ENCODE peak calls at places on chromosome 5, in six cellular contexts. One of them, this sample, is unnamed.

GRCh38 chr5:36755340-36755739 is 121.2 kb upstream of the NIPBL start:
- DNase-seq in GM23248: no peak
- DNase-seq in heart right ventricle: no peak
- DNase-seq in Karpas-422: no peak
- DNase-seq in astrocyte: no peak
- DNase-seq in adipocyte: no peak
- DNase-seq in this sample: no peak

GRCh38 chr5:95102080-95102479 is 182.8 kb downstream of the MCTP1 start:
- DNase-seq in GM23248: no peak
- DNase-seq in astrocyte: peak; percentile 6
- DNase-seq in adipocyte: no peak
- DNase-seq in Karpas-422: no peak
- DNase-seq in heart right ventricle: no peak
- DNase-seq in this sample: no peak

GRCh38 chr5:152246401-152246800 is 158.7 kb downstream of the NMUR2 start:
- DNase-seq in astrocyte: peak; percentile 1
- DNase-seq in Karpas-422: peak; percentile 63
- DNase-seq in heart right ventricle: peak; percentile 14
- DNase-seq in GM23248: peak; percentile 23
- DNase-seq in adipocyte: peak; percentile 32
- DNase-seq in this sample: no peak

GRCh38 chr5:131679911-131680310 is 44.9 kb upstream of the RAPGEF6 start:
- DNase-seq in Karpas-422: no peak
- DNase-seq in GM23248: peak; percentile 82
- DNase-seq in adipocyte: peak; percentile 85
- DNase-seq in astrocyte: peak; percentile 91
- DNase-seq in heart right ventricle: no peak
- DNase-seq in this sample: peak; percentile 68

GRCh38 chr5:144198386-144198785 is 27.7 kb downstream of the KCTD16 start:
- DNase-seq in adipocyte: peak; percentile 57
- DNase-seq in GM23248: peak; percentile 46
- DNase-seq in Karpas-422: no peak
- DNase-seq in astrocyte: peak; percentile 60
- DNase-seq in heart right ventricle: no peak
- DNase-seq in this sample: no peak

GRCh38 chr5:60487885-60488425 is 212.0 kb downstream of the DEPDC1B start:
- DNase-seq in astrocyte: no peak
- DNase-seq in adipocyte: peak; percentile 14
- DNase-seq in heart right ventricle: no peak
- DNase-seq in GM23248: peak; percentile 13
- DNase-seq in Karpas-422: no peak
- DNase-seq in this sample: no peak

GRCh38 chr5:136276946-136277345 is 84.0 kb upstream of the SMIM32 start:
- DNase-seq in adipocyte: no peak
- DNase-seq in Karpas-422: no peak
- DNase-seq in astrocyte: no peak
- DNase-seq in GM23248: peak; percentile 13
- DNase-seq in heart right ventricle: no peak
- DNase-seq in this sample: no peak

GRCh38 chr5:118405650-118406061 is 582.7 kb downstream of the DTWD2 start:
- DNase-seq in heart right ventricle: peak; percentile 17
- DNase-seq in adipocyte: no peak
- DNase-seq in astrocyte: no peak
- DNase-seq in GM23248: no peak
- DNase-seq in Karpas-422: no peak
- DNase-seq in this sample: no peak

DNA sequence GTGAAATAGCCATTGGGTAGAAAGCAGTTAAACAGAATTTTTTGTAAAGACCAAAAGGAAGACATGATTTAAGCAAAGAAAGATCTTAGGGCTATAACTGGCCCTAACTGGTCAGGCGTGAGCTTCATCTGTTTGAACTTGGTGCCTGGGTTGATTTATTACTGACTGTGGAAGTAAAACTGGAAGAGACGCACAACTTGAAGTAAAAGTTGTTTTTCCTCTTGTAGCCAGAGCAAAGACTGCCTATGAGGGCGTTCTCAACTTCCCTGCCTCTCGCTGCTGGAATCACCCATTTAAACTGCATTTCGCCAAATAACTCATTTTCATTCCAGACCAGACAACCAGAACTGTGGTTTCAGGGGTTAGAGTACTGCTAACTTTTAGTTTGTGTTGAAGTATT is 1.5 kb downstream of the THBS4 start:
- DNase-seq in adipocyte: no peak
- DNase-seq in Karpas-422: peak; percentile 64
- DNase-seq in GM23248: no peak
- DNase-seq in heart right ventricle: no peak
- DNase-seq in astrocyte: no peak
- DNase-seq in this sample: no peak
- H3K27me3 ChIP-seq in adipocyte: peaks cover 74% of the 10 kb centered on the region
- H3K27me3 ChIP-seq in Karpas-422: no peaks in the 10 kb centered on the region
- H3K27me3 ChIP-seq in GM23248: peaks cover 70% of the 10 kb centered on the region
- H3K27me3 ChIP-seq in heart right ventricle: peaks cover 11% of the 10 kb centered on the region
- H3K27me3 ChIP-seq in astrocyte: peaks cover 42% of the 10 kb centered on the region
- H3K27me3 ChIP-seq in this sample: peaks cover 20% of the 10 kb centered on the region

DNA sequence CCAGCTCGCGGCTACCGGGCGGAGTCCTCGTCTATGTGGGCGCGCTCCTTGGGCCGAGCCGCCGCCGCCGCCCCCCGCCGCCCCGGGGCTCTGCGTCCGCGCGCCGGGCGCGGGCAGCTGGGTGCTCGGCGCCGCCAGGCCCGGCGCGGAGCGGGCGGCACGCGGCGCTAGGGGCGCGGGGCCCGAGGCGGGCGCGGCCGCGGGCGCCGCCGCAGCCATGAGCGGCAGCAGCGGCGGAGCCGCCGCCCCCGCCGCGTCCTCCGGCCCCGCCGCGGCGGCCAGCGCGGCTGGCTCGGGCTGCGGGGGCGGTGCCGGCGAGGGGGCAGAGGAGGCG is 334 bp downstream of the TRIO start:
- DNase-seq in astrocyte: no peak
- DNase-seq in Karpas-422: no peak
- DNase-seq in adipocyte: no peak
- DNase-seq in heart right ventricle: no peak
- DNase-seq in GM23248: no peak
- DNase-seq in this sample: no peak
- H3K4me3 ChIP-seq in astrocyte: peak overlapping the region; percentile 94
- H3K4me3 ChIP-seq in Karpas-422: no peak overlapping the region
- H3K4me3 ChIP-seq in adipocyte: peak overlapping the region; percentile 98
- H3K4me3 ChIP-seq in heart right ventricle: peak overlapping the region; percentile 94
- H3K4me3 ChIP-seq in GM23248: peak overlapping the region; percentile 84
- H3K4me3 ChIP-seq in this sample: peak overlapping the region; percentile 96

GRCh38 chr5:1897816-1898450 is 15.2 kb upstream of the IRX4 start:
- DNase-seq in heart right ventricle: no peak
- DNase-seq in astrocyte: no peak
- DNase-seq in Karpas-422: no peak
- DNase-seq in adipocyte: no peak
- DNase-seq in GM23248: no peak
- DNase-seq in this sample: no peak

GRCh38 chr5:1899201-1899600 is 16.5 kb upstream of the IRX4 start:
- DNase-seq in GM23248: no peak
- DNase-seq in Karpas-422: no peak
- DNase-seq in astrocyte: no peak
- DNase-seq in adipocyte: no peak
- DNase-seq in heart right ventricle: no peak
- DNase-seq in this sample: no peak

GRCh38 chr5:1895771-1896420 is 13.2 kb upstream of the IRX4 start:
- DNase-seq in astrocyte: no peak
- DNase-seq in heart right ventricle: no peak
- DNase-seq in Karpas-422: no peak
- DNase-seq in adipocyte: no peak
- DNase-seq in GM23248: no peak
- DNase-seq in this sample: no peak

GRCh38 chr5:1896602-1897376 is 14.1 kb upstream of the IRX4 start:
- DNase-seq in heart right ventricle: no peak
- DNase-seq in Karpas-422: no peak
- DNase-seq in astrocyte: no peak
- DNase-seq in adipocyte: no peak
- DNase-seq in GM23248: no peak
- DNase-seq in this sample: no peak

DNA sequence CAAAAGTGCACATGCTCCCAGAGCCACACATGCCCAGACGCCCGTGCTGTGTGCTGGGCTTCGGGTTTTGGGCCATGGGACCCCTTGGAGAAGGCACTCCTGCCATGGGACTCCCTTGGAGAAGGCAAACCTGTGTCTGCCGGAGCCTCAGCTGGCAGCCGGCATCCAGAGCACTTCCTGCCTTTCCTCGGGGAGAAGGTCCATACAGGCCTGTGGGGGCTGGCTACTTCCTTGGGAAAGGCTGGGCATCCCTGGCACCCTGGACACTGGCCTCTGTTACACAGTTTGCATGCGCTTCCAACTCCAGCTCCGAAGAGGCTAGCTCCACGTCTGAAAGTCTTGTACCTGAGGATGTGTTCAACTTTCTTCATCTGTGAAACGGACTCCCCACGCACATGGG is 14.7 kb upstream of the IRX4 start:
- DNase-seq in adipocyte: no peak
- DNase-seq in astrocyte: no peak
- DNase-seq in Karpas-422: no peak
- DNase-seq in heart right ventricle: no peak
- DNase-seq in GM23248: no peak
- DNase-seq in this sample: no peak
- H3K27me3 ChIP-seq in adipocyte: peaks cover 54% of the 10 kb centered on the region
- H3K27me3 ChIP-seq in astrocyte: no peaks in the 10 kb centered on the region
- H3K27me3 ChIP-seq in Karpas-422: no peaks in the 10 kb centered on the region
- H3K27me3 ChIP-seq in heart right ventricle: peaks cover 8% of the 10 kb centered on the region
- H3K27me3 ChIP-seq in GM23248: peaks cover 9% of the 10 kb centered on the region
- H3K27me3 ChIP-seq in this sample: peaks cover 2% of the 10 kb centered on the region

GRCh38 chr5:179866241-179867078 is 7.8 kb upstream of the MRNIP start:
- DNase-seq in adipocyte: no peak
- DNase-seq in GM23248: no peak
- DNase-seq in heart right ventricle: no peak
- DNase-seq in astrocyte: no peak
- DNase-seq in Karpas-422: peak; percentile 57
- DNase-seq in this sample: no peak
- H3K4me3 ChIP-seq in adipocyte: no peak overlapping the region
- H3K4me3 ChIP-seq in GM23248: no peak overlapping the region
- H3K4me3 ChIP-seq in heart right ventricle: no peak overlapping the region
- H3K4me3 ChIP-seq in astrocyte: no peak overlapping the region
- H3K4me3 ChIP-seq in Karpas-422: no peak overlapping the region
- H3K4me3 ChIP-seq in this sample: no peak overlapping the region

GRCh38 chr5:139966856-139967255 is 76.2 kb downstream of the NRG2 start:
- DNase-seq in GM23248: no peak
- DNase-seq in astrocyte: no peak
- DNase-seq in Karpas-422: no peak
- DNase-seq in adipocyte: no peak
- DNase-seq in heart right ventricle: no peak
- DNase-seq in this sample: no peak
- H3K27me3 ChIP-seq in GM23248: peaks cover 20% of the 10 kb centered on the region
- H3K27me3 ChIP-seq in astrocyte: peaks cover 6% of the 10 kb centered on the region
- H3K27me3 ChIP-seq in Karpas-422: no peaks in the 10 kb centered on the region
- H3K27me3 ChIP-seq in adipocyte: no peaks in the 10 kb centered on the region
- H3K27me3 ChIP-seq in heart right ventricle: no peaks in the 10 kb centered on the region
- H3K27me3 ChIP-seq in this sample: peaks cover 21% of the 10 kb centered on the region

GRCh38 chr5:73447234-73448071 is 1.1 kb downstream of the FOXD1 start:
- DNase-seq in adipocyte: peak; percentile 70
- DNase-seq in Karpas-422: peak; percentile 57
- DNase-seq in astrocyte: peak; percentile 61
- DNase-seq in heart right ventricle: no peak
- DNase-seq in GM23248: peak; percentile 88
- DNase-seq in this sample: no peak

GRCh38 chr5:73446631-73447233 is 1.8 kb downstream of the FOXD1 start:
- DNase-seq in Karpas-422: no peak
- DNase-seq in astrocyte: no peak
- DNase-seq in adipocyte: peak; percentile 62
- DNase-seq in GM23248: peak; percentile 48
- DNase-seq in heart right ventricle: no peak
- DNase-seq in this sample: no peak

GRCh38 chr5:73450041-73450598 is 1.5 kb upstream of the FOXD1 start:
- DNase-seq in adipocyte: no peak
- DNase-seq in GM23248: peak; percentile 1
- DNase-seq in heart right ventricle: no peak
- DNase-seq in astrocyte: no peak
- DNase-seq in Karpas-422: no peak
- DNase-seq in this sample: no peak

GRCh38 chr5:73448451-73449136 is at the start of gene FOXD1:
- DNase-seq in GM23248: peak; percentile 99
- DNase-seq in heart right ventricle: peak; percentile 59
- DNase-seq in adipocyte: peak; percentile 98
- DNase-seq in Karpas-422: peak; percentile 79
- DNase-seq in astrocyte: peak; percentile 96
- DNase-seq in this sample: peak; percentile 65

DNA sequence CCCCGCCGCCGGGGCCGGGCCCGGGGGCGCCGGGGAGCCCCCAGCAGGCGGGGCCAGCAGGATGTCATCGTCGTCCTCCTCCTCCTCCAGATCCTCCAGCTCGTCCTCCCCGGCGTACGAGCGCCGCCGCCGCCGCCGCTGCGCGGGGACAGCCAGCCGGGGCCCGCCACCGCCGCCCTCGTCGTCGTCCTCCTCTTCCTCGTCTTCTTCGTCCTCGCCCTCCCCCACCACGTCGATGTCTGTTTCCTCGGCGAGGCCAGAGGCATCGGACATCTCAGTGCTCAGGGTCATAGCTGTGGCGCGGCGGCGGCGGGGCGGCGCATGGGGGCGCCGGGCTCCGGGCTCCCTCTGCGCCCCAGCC is 525 bp downstream of the FOXD1 start:
- DNase-seq in heart right ventricle: no peak
- DNase-seq in astrocyte: no peak
- DNase-seq in GM23248: no peak
- DNase-seq in Karpas-422: no peak
- DNase-seq in adipocyte: peak; percentile 68
- DNase-seq in this sample: no peak
- H3K4me3 ChIP-seq in heart right ventricle: peak overlapping the region; percentile 40
- H3K4me3 ChIP-seq in astrocyte: peak overlapping the region; percentile 66
- H3K4me3 ChIP-seq in GM23248: peak overlapping the region; percentile 91
- H3K4me3 ChIP-seq in Karpas-422: peak overlapping the region; percentile 70
- H3K4me3 ChIP-seq in adipocyte: peak overlapping the region; percentile 73
- H3K4me3 ChIP-seq in this sample: peak overlapping the region; percentile 80

GRCh38 chr5:64180661-64181343 is 15.2 kb downstream of the RNF180 start:
- DNase-seq in Karpas-422: no peak
- DNase-seq in heart right ventricle: no peak
- DNase-seq in GM23248: peak; percentile 3
- DNase-seq in astrocyte: peak; percentile 18
- DNase-seq in adipocyte: no peak
- DNase-seq in this sample: no peak

GRCh38 chr5:64188776-64189175 is 23.1 kb downstream of the RNF180 start:
- DNase-seq in Karpas-422: no peak
- DNase-seq in astrocyte: no peak
- DNase-seq in adipocyte: no peak
- DNase-seq in GM23248: no peak
- DNase-seq in heart right ventricle: no peak
- DNase-seq in this sample: no peak

GRCh38 chr5:64184832-64185231 is 19.2 kb downstream of the RNF180 start:
- DNase-seq in Karpas-422: no peak
- DNase-seq in astrocyte: no peak
- DNase-seq in adipocyte: no peak
- DNase-seq in heart right ventricle: no peak
- DNase-seq in GM23248: no peak
- DNase-seq in this sample: no peak

GRCh38 chr5:64181440-64181839 is 15.8 kb downstream of the RNF180 start:
- DNase-seq in Karpas-422: no peak
- DNase-seq in astrocyte: no peak
- DNase-seq in GM23248: no peak
- DNase-seq in heart right ventricle: no peak
- DNase-seq in adipocyte: no peak
- DNase-seq in this sample: no peak

GRCh38 chr5:64183956-64184355 is 18.3 kb downstream of the RNF180 start:
- DNase-seq in GM23248: no peak
- DNase-seq in astrocyte: no peak
- DNase-seq in adipocyte: no peak
- DNase-seq in heart right ventricle: no peak
- DNase-seq in Karpas-422: no peak
- DNase-seq in this sample: no peak
- H3K27me3 ChIP-seq in GM23248: no peaks in the 10 kb centered on the region
- H3K27me3 ChIP-seq in astrocyte: no peaks in the 10 kb centered on the region
- H3K27me3 ChIP-seq in adipocyte: no peaks in the 10 kb centered on the region
- H3K27me3 ChIP-seq in heart right ventricle: no peaks in the 10 kb centered on the region
- H3K27me3 ChIP-seq in Karpas-422: no peaks in the 10 kb centered on the region
- H3K27me3 ChIP-seq in this sample: no peaks in the 10 kb centered on the region

This sample was measured in BJ.